ENCODE peak calls at places on chromosomes 11 and 22, in six cellular contexts. Z is COR-L47, Q is Peyer's patch, G is islet precursor cell, Y is H9, D is T follicular helper cell. F is an unnamed sample.

GRCh38 chr11:65915821-65916251 is 3.0 kb downstream of the C11orf68 start:
- DNase-seq in Z (no peak), Q (peak), G (peak), Y (peak), D (no peak), F (peak)

GRCh38 chr11:79139900-79140299 is 300.9 kb downstream of the TENM4 start:
- DNase-seq in Z (no peak), Q (no peak), G (peak), Y (no peak), D (no peak), F (no peak)

GRCh38 chr22:31496735-31497146 is 405 bp downstream of the SFI1 start:
- DNase-seq in Z (no peak), Q (peak), G (no peak), Y (no peak), D (peak), F (no peak)

GRCh38 chr11:3666023-3666530 is 5.1 kb downstream of the CHRNA10 start:
- DNase-seq in Z (no peak), Q (no peak), G (peak), Y (no peak), D (no peak), F (no peak)

GRCh38 chr11:116835042-116835772 is 2.2 kb downstream of the APOA1 start:
- DNase-seq in Z (no peak), Q (peak), G (no peak), Y (peak), D (no peak), F (no peak)

GRCh38 chr11:78961186-78961782 is 386.6 kb upstream of the NARS2 start:
- DNase-seq in Z (peak), Q (no peak), G (peak), Y (peak), D (no peak), F (no peak)

GRCh38 chr11:67545280-67545679 is 22.0 kb upstream of the CABP2 start:
- DNase-seq in Z (no peak), Q (peak), G (no peak), Y (peak), D (no peak), F (no peak)

GRCh38 chr22:19800761-19801244 is 40.2 kb downstream of the TBX1 start:
- DNase-seq in Z (no peak), Q (no peak), G (peak), Y (peak), D (no peak), F (no peak)

GRCh38 chr11:104594228-104594958 is 303.9 kb downstream of the CASP12 start:
- DNase-seq in Z (no peak), Q (no peak), G (no peak), Y (no peak), D (no peak), F (no peak)

GRCh38 chr11:289145-289705 is 299 bp downstream of the PGGHG start:
- DNase-seq in Z (no peak), Q (no peak), G (no peak), Y (no peak), D (no peak), F (peak)

GRCh38 chr11:70739811-70740474 is 341.6 kb downstream of the CTTN start:
- DNase-seq in Z (no peak), Q (no peak), G (no peak), Y (no peak), D (no peak), F (no peak)

GRCh38 chr11:12587333-12587997 is 86.8 kb upstream of the TEAD1 start:
- DNase-seq in Z (no peak), Q (no peak), G (peak), Y (peak), D (no peak), F (no peak)

GRCh38 chr11:74070713-74071506 is 62.0 kb upstream of the UCP3 start:
- DNase-seq in Z (no peak), Q (no peak), G (no peak), Y (no peak), D (no peak), F (no peak)

GRCh38 chr22:32789797-32790620 is 11.5 kb upstream of the TIMP3 start:
- DNase-seq in Z (no peak), Q (no peak), G (no peak), Y (no peak), D (no peak), F (no peak)

GRCh38 chr11:120271672-120272071 is 31.7 kb downstream of the POU2F3 start:
- DNase-seq in Z (no peak), Q (no peak), G (no peak), Y (no peak), D (no peak), F (no peak)

GRCh38 chr11:7694953-7695271 is 11.4 kb downstream of the OVCH2 start:
- DNase-seq in Z (no peak), Q (no peak), G (no peak), Y (no peak), D (no peak), F (no peak)

GRCh38 chr11:82867495-82868082 is 32.6 kb downstream of the PRCP start:
- DNase-seq in Z (peak), Q (peak), G (peak), Y (peak), D (peak), F (peak)

GRCh38 chr11:69601346-69601975 is 39.5 kb upstream of the CCND1 start:
- DNase-seq in Z (no peak), Q (no peak), G (peak), Y (no peak), D (no peak), F (no peak)

F was measured in ovary.